ENCODE peak calls at places on chromosomes 6 and 20, in four cellular contexts. Z is pancreas, X is WTC11, R is PC-3. N is an unnamed sample.

GRCh38 chr6:25436760-25437159 is 157.6 kb downstream of the CARMIL1 start:
- ATAC-seq in Z (no peak), X (no peak), R (no peak), N (no peak)

GRCh38 chr6:84243240-84243639 is 15.8 kb upstream of the CEP162 start:
- ATAC-seq in Z (no peak), X (no peak), R (no peak), N (no peak)

GRCh38 chr6:150352321-150353296 is 16.2 kb upstream of the IYD start:
- ATAC-seq in Z (no peak), X (no peak), R (no peak), N (no peak)

GRCh38 chr6:53250761-53251672 is 97.7 kb downstream of the ELOVL5 start:
- ATAC-seq in Z (no peak), X (no peak), R (peak; percentile 30), N (no peak)

GRCh38 chr6:148758492-148758891 is 11.7 kb downstream of the UST start:
- ATAC-seq in Z (peak; percentile 76), X (no peak), R (no peak), N (peak; percentile 40)

GRCh38 chr6:98995116-98995515 is 47.4 kb upstream of the FBXL4 start:
- ATAC-seq in Z (no peak), X (no peak), R (no peak), N (no peak)

GRCh38 chr6:63307581-63308246 is 12.1 kb downstream of the LGSN start:
- ATAC-seq in Z (peak; percentile 60), X (peak; percentile 94), R (peak; percentile 96), N (no peak)

GRCh38 chr20:8161262-8162071 is 29.4 kb downstream of the PLCB1 start:
- ATAC-seq in Z (peak; percentile 80), X (no peak), R (no peak), N (peak; percentile 47)

GRCh38 chr6:52566201-52566600 is 10.7 kb downstream of the TRAM2 start:
- ATAC-seq in Z (no peak), X (no peak), R (no peak), N (no peak)

GRCh38 chr6:135909737-135910387 is 58.4 kb downstream of the PDE7B start:
- ATAC-seq in Z (peak; percentile 87), X (peak; percentile 99), R (peak; percentile 59), N (no peak)

GRCh38 chr6:35970181-35970580 is 49.3 kb upstream of the SRPK1 start:
- ATAC-seq in Z (no peak), X (no peak), R (peak; percentile 51), N (no peak)

GRCh38 chr6:35972471-35972985 is 51.6 kb upstream of the SRPK1 start:
- ATAC-seq in Z (peak; percentile 12), X (peak; percentile 82), R (peak; percentile 23), N (no peak)

GRCh38 chr6:35967059-35967769 is 46.3 kb upstream of the SRPK1 start:
- ATAC-seq in Z (peak; percentile 92), X (peak; percentile 39), R (no peak), N (no peak)

GRCh38 chr6:35973670-35974222 is 50.7 kb downstream of the SLC26A8 start:
- ATAC-seq in Z (peak; percentile 50), X (no peak), R (peak; percentile 84), N (no peak)

GRCh38 chr6:35969676-35970075 is 48.8 kb upstream of the SRPK1 start:
- ATAC-seq in Z (no peak), X (no peak), R (peak; percentile 28), N (no peak)
- TF ChIP-seq CTCF in Z (no peak), X (no peak), R (no peak), N (no peak)

GRCh38 chr6:92777146-92777740 is 642.1 kb downstream of the EPHA7 start:
- ATAC-seq in Z (no peak), X (peak; percentile 88), R (peak; percentile 67), N (no peak)
- TF ChIP-seq CTCF in Z (no peak), X (peak; percentile 49), R (peak; percentile 67), N (no peak)

GRCh38 chr20:43748274-43748673 is 21.5 kb upstream of the GTSF1L start:
- ATAC-seq in Z (no peak), X (no peak), R (no peak), N (no peak)
- TF ChIP-seq CTCF in Z (no peak), X (no peak), R (no peak), N (no peak)

GRCh38 chr6:168354338-168354737 is 34.8 kb upstream of the DACT2 start:
- ATAC-seq in Z (no peak), X (no peak), R (no peak), N (no peak)

GRCh38 chr6:168361766-168362165 is 42.2 kb upstream of the DACT2 start:
- ATAC-seq in Z (no peak), X (no peak), R (no peak), N (no peak)

GRCh38 chr6:168359794-168360193 is 40.2 kb upstream of the DACT2 start:
- ATAC-seq in Z (no peak), X (no peak), R (no peak), N (no peak)

GRCh38 chr6:168353041-168353440 is 33.5 kb upstream of the DACT2 start:
- ATAC-seq in Z (no peak), X (no peak), R (no peak), N (no peak)

DNA sequence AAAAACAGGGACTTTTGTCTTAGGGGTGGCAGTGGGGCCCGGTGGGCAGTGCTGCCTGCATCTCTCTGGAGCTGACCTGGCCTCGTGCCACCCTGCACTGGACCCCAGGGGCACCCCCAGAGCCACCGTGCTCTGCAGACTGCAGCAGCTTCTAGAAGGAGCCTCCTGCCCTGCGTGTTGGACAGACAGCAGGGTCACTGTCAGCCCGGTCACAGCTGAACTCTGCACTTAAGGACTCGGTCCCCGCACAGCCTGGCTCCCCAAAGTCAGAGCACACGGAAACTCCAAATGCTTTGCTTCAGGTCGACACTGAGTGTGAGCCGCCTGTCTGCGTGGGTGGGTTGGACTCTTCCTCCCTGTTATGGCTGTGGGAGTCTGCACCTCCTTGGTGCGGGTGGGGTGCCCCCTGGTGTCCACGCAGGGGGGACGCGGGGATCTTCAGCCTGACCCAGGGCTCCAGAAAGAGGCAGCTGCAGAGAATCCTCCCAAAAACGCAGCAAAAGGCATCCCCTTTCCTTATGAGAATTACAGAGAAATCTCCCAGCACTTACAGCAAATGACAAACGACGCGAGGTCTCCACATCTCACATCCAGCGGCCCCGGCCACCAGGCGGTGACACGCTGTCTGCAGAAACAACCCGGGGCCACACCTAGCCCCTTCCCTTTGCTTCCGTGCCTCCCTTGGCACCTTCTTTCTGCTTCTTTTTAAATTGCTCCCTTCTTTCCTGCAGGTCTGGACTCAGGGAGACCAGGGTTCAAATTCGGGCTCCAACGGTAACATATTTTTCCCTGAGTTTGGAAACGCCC is 36.3 kb upstream of the DACT2 start:
- ATAC-seq in Z (peak; percentile 98), X (peak; percentile 88), R (no peak), N (peak; percentile 74)
- TF ChIP-seq CTCF in Z (peak; percentile 68), X (peak; percentile 55), R (peak; percentile 51), N (peak; percentile 39)

GRCh38 chr6:146040360-146040759 is 11.5 kb downstream of the GRM1 start:
- ATAC-seq in Z (no peak), X (no peak), R (no peak), N (no peak)

GRCh38 chr6:146041282-146041681 is 12.4 kb downstream of the GRM1 start:
- ATAC-seq in Z (no peak), X (peak; percentile 100), R (no peak), N (no peak)
- TF ChIP-seq CTCF in Z (no peak), X (peak; percentile 17), R (peak; percentile 59), N (no peak)

DNA sequence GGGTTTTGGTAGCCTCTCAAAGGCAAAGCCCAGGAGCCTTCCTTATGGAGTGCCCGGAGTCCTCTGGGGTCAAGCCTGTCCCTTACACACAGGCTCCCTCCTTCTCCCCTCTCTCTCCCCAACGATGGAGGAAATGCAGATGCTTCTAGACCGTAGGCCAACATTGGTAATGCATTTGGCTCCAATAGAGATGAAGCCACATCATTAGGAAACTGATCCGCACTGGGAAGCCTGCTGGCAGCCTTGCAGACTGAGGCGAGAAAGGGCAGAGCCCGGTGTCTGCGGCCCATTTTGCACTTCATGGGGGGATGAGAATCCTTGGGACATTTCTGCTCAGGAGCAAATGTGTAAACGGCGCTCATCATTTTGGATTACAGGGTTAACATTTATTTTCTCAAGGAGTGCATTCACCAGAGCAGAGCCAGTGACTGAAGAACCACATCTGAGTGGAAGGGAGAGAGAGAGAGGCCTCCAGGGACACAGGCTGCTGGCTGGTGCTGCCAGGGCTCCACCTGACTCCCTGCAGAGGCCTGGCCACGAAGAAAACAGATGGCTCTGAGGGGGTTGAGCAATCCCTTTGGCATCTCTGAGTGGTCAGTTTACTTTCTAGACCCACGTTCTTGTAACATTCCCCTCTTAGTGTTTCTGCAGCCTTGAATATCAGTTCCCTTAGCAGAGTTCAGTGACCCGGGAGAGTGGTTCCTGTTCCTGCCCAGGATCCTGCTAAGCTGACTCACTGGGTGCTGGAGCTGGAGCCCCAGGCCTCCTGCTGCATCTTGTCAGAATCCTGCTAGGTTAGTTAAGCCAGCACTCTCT is 4.4 kb upstream of the CST3 start:
- ATAC-seq in Z (peak; percentile 6), X (no peak), R (no peak), N (peak; percentile 67)
- TF ChIP-seq CTCF in Z (no peak), X (no peak), R (no peak), N (no peak)

GRCh38 chr20:37786043-37786442 is 92.2 kb downstream of the CTNNBL1 start:
- ATAC-seq in Z (no peak), X (peak; percentile 69), R (no peak), N (no peak)
- TF ChIP-seq CTCF in Z (no peak), X (no peak), R (no peak), N (no peak)

N was measured in gastroesophageal sphincter.